ENCODE peak calls at places on chromosomes 11 and 22, in five cellular contexts. Q is memory B cell; O is stimulated activated CD8-positive, alpha-beta memory T cell treated with anti-CD3 and anti-CD28 coated beads, Interleukin-7, amount 100 ng/mL, for 1 hour; E is activated naive CD8-positive, alpha-beta T cell treated with anti-CD3 and anti-CD28 coated beads for 36 hours; W is left ventricle myocardium inferior. Y is an unnamed sample.

GRCh38 chr22:22387386-22387736 is 121.2 kb downstream of the ZNF280B start:
- DNase-seq in Q (no peak), O (no peak), E (no peak), W (no peak), Y (no peak)

GRCh38 chr22:21693333-21693998 is 27.7 kb downstream of the PPIL2 start:
- DNase-seq in Q (no peak), O (no peak), E (no peak), W (no peak), Y (no peak)

GRCh38 chr11:28539239-28540025 is 431.2 kb downstream of the METTL15 start:
- DNase-seq in Q (no peak), O (no peak), E (no peak), W (no peak), Y (no peak)

GRCh38 chr11:2892215-2893020 is 6.8 kb upstream of the CDKN1C start:
- DNase-seq in Q (peak), O (no peak), E (peak), W (peak), Y (peak)

GRCh38 chr22:39553429-39553828 is 17.1 kb upstream of the CACNA1I start:
- DNase-seq in Q (no peak), O (no peak), E (no peak), W (no peak), Y (no peak)

GRCh38 chr11:13105237-13105844 is 96.2 kb downstream of the RASSF10 start:
- DNase-seq in Q (no peak), O (no peak), E (no peak), W (peak), Y (peak)

GRCh38 chr11:112465433-112466024 is 204.9 kb upstream of the PLET1 start:
- DNase-seq in Q (no peak), O (no peak), E (no peak), W (no peak), Y (no peak)

GRCh38 chr11:28195449-28195848 is 87.3 kb downstream of the METTL15 start:
- DNase-seq in Q (no peak), O (no peak), E (no peak), W (no peak), Y (no peak)

GRCh38 chr11:117107701-117108590 is 9.7 kb upstream of the SIK3 start:
- DNase-seq in Q (no peak), O (no peak), E (no peak), W (no peak), Y (no peak)

GRCh38 chr22:36249160-36249559 is 3.8 kb upstream of the APOL1 start:
- DNase-seq in Q (no peak), O (no peak), E (no peak), W (no peak), Y (no peak)

GRCh38 chr11:2933376-2934056 is 4.3 kb upstream of the PHLDA2 start:
- DNase-seq in Q (no peak), O (no peak), E (peak), W (peak), Y (peak)

GRCh38 chr11:68186061-68186460 is 27.0 kb downstream of the KMT5B start:
- DNase-seq in Q (no peak), O (no peak), E (no peak), W (no peak), Y (no peak)

GRCh38 chr11:126538071-126538470 is 182.6 kb downstream of the ST3GAL4 start:
- DNase-seq in Q (no peak), O (no peak), E (no peak), W (no peak), Y (no peak)

GRCh38 chr22:21051836-21052400 is 6.2 kb downstream of the LRRC74B start:
- DNase-seq in Q (no peak), O (no peak), E (no peak), W (no peak), Y (no peak)

GRCh38 chr11:33064033-33064825 is 24.9 kb downstream of the TCP11L1 start:
- DNase-seq in Q (no peak), O (no peak), E (no peak), W (no peak), Y (no peak)

GRCh38 chr11:59365621-59366020 is 6.9 kb downstream of the OR5AN1 start:
- DNase-seq in Q (no peak), O (no peak), E (no peak), W (no peak), Y (no peak)

GRCh38 chr22:37684803-37685615 is 1.1 kb upstream of the NOL12 start:
- DNase-seq in Q (no peak), O (no peak), E (no peak), W (no peak), Y (no peak)

GRCh38 chr22:30282616-30283046 is 6.7 kb downstream of the CASTOR1 start:
- DNase-seq in Q (no peak), O (no peak), E (no peak), W (no peak), Y (no peak)

GRCh38 chr11:94815705-94816344 is 47.7 kb downstream of the AMOTL1 start:
- DNase-seq in Q (no peak), O (no peak), E (no peak), W (no peak), Y (no peak)

GRCh38 chr11:87203907-87204602 is 166.3 kb downstream of the TMEM135 start:
- DNase-seq in Q (no peak), O (no peak), E (no peak), W (no peak), Y (no peak)

GRCh38 chr11:122107045-122107444 is 9.0 kb downstream of the BLID start:
- DNase-seq in Q (no peak), O (no peak), E (no peak), W (no peak), Y (no peak)

GRCh38 chr11:134086376-134086775 is 17.5 kb downstream of the JAM3 start:
- DNase-seq in Q (no peak), O (no peak), E (no peak), W (no peak), Y (no peak)

GRCh38 chr11:26953770-26954392 is 40.0 kb upstream of the FIBIN start:
- DNase-seq in Q (no peak), O (no peak), E (no peak), W (no peak), Y (no peak)

GRCh38 chr22:36734171-36735058 is 30.9 kb upstream of the CACNG2 start:
- DNase-seq in Q (no peak), O (no peak), E (no peak), W (no peak), Y (no peak)

GRCh38 chr11:110377451-110377850 is 52.3 kb upstream of the FDX1 start:
- DNase-seq in Q (no peak), O (no peak), E (no peak), W (no peak), Y (no peak)

GRCh38 chr11:73240190-73240781 is 22.2 kb downstream of the P2RY2 start:
- DNase-seq in Q (no peak), O (no peak), E (no peak), W (peak), Y (peak)

GRCh38 chr11:26483101-26483500 is 89.0 kb downstream of the MUC15 start:
- DNase-seq in Q (no peak), O (no peak), E (no peak), W (no peak), Y (no peak)

GRCh38 chr22:21672107-21672629 is 6.4 kb downstream of the PPIL2 start:
- DNase-seq in Q (no peak), O (no peak), E (no peak), W (no peak), Y (no peak)

GRCh38 chr11:116895053-116895757 is 57.8 kb upstream of the APOA1 start:
- DNase-seq in Q (no peak), O (no peak), E (peak), W (no peak), Y (peak)

GRCh38 chr11:88683024-88683423 is 345.5 kb upstream of the CTSC start:
- DNase-seq in Q (no peak), O (no peak), E (no peak), W (no peak), Y (no peak)

GRCh38 chr22:26210390-26210789 is 41.1 kb downstream of the SEZ6L start:
- DNase-seq in Q (no peak), O (no peak), E (no peak), W (no peak), Y (no peak)

GRCh38 chr11:130156108-130157022 is 3.2 kb upstream of the ST14 start:
- DNase-seq in Q (no peak), O (no peak), E (no peak), W (no peak), Y (no peak)

GRCh38 chr22:42275176-42275575 is 4.7 kb upstream of the TCF20 start:
- DNase-seq in Q (no peak), O (no peak), E (no peak), W (no peak), Y (no peak)

GRCh38 chr11:97814325-97814959 is 1206.3 kb upstream of the CNTN5 start:
- DNase-seq in Q (no peak), O (no peak), E (no peak), W (no peak), Y (no peak)

Y was measured in lung microvascular endothelial cell.